ENCODE peak calls at places on chromosomes 11 and 22, in four cellular contexts. P is H9, D is LoVo, U is BE2C. J is an unnamed sample.

GRCh38 chr11:27698872-27699241 is 1.4 kb downstream of the BDNF start:
- DNase-seq in D (peak; percentile 80), U (peak; percentile 73), P (peak; percentile 95), J (peak; percentile 90)

GRCh38 chr11:94315664-94316063 is 11.3 kb downstream of the IZUMO1R start:
- DNase-seq in U (no peak), P (no peak), D (no peak), J (no peak)

GRCh38 chr11:65615950-65616574 is 486 bp downstream of the PCNX3 start:
- DNase-seq in P (no peak), U (peak; percentile 46), D (no peak), J (no peak)

GRCh38 chr22:29801796-29802195 is 34.6 kb downstream of the UQCR10 start:
- DNase-seq in U (no peak), D (no peak), P (no peak), J (no peak)

GRCh38 chr11:38159038-38159437 is 1561.0 kb upstream of the RAG2 start:
- DNase-seq in U (no peak), P (no peak), D (no peak), J (no peak)

GRCh38 chr11:36744375-36745168 is 146.5 kb upstream of the RAG2 start:
- DNase-seq in D (peak; percentile 24), U (peak; percentile 73), P (peak; percentile 83), J (peak; percentile 27)

GRCh38 chr22:39240841-39241631 is 3.7 kb downstream of the PDGFB start:
- DNase-seq in D (peak; percentile 20), U (peak; percentile 45), P (no peak), J (peak; percentile 94)

GRCh38 chr11:64298966-64299846 is 952 bp upstream of the CATSPERZ start:
- DNase-seq in U (no peak), D (no peak), P (no peak), J (no peak)